ENCODE peak calls at places on chromosomes 2 and 18, in six cellular contexts. S, L, K, M, W and J are unnamed samples.

GRCh38 chr2:45904931-45905642 is 253.6 kb downstream of the PRKCE start:
- DNase-seq in K (no peak), W (no peak), L (no peak), M (no peak), S (no peak), J (no peak)

GRCh38 chr2:159071190-159071915 is 102.9 kb downstream of the TANC1 start:
- DNase-seq in M (no peak), L (no peak), S (no peak), K (no peak), W (no peak), J (no peak)

GRCh38 chr18:57697434-57697833 is 75.8 kb upstream of the NARS1 start:
- DNase-seq in K (no peak), M (no peak), L (no peak), S (no peak), W (no peak), J (no peak)

GRCh38 chr2:226483745-226484619 is 315.6 kb downstream of the IRS1 start:
- DNase-seq in L (peak; percentile 67), M (no peak), W (peak; percentile 51), S (no peak), K (no peak), J (peak; percentile 69)

GRCh38 chr2:152542995-152543481 is 174.2 kb downstream of the PRPF40A start:
- DNase-seq in W (no peak), K (no peak), M (no peak), L (peak; percentile 94), S (peak; percentile 41), J (peak; percentile 58)

GRCh38 chr2:65432227-65433190 is at the start of gene SPRED2:
- DNase-seq in M (no peak), W (peak; percentile 84), K (peak; percentile 80), S (peak; percentile 95), L (peak; percentile 96), J (peak; percentile 85)

GRCh38 chr2:191950132-191950885 is 103.4 kb upstream of the CAVIN2 start:
- DNase-seq in M (no peak), S (no peak), W (no peak), L (peak; percentile 6), K (peak; percentile 17), J (no peak)

GRCh38 chr18:51235011-51235789 is 37.7 kb upstream of the MEX3C start:
- DNase-seq in K (no peak), M (no peak), L (no peak), S (no peak), W (no peak), J (no peak)

GRCh38 chr2:28419705-28420270 is 27.1 kb downstream of the FOSL2 start:
- DNase-seq in W (no peak), K (no peak), M (no peak), S (no peak), L (no peak), J (no peak)

GRCh38 chr18:59665057-59666007 is 31.9 kb downstream of the CCBE1 start:
- DNase-seq in M (no peak), K (no peak), S (no peak), L (no peak), W (no peak), J (no peak)

GRCh38 chr2:29367986-29368677 is 252.9 kb downstream of the CLIP4 start:
- DNase-seq in S (no peak), M (no peak), L (no peak), W (no peak), K (no peak), J (no peak)

GRCh38 chr2:37783545-37783944 is 112.1 kb upstream of the CDC42EP3 start:
- DNase-seq in K (no peak), W (no peak), L (no peak), M (no peak), S (no peak), J (no peak)

GRCh38 chr18:395481-396250 is 104.8 kb downstream of the COLEC12 start:
- DNase-seq in W (no peak), L (no peak), M (no peak), S (no peak), K (no peak), J (no peak)

GRCh38 chr2:239942090-239942489 is 83.1 kb downstream of the NDUFA10 start:
- DNase-seq in S (no peak), W (no peak), M (no peak), K (no peak), L (no peak), J (no peak)

GRCh38 chr2:37786854-37787253 is 115.4 kb upstream of the CDC42EP3 start:
- DNase-seq in K (no peak), L (peak; percentile 70), M (no peak), S (no peak), W (no peak), J (no peak)

DNA sequence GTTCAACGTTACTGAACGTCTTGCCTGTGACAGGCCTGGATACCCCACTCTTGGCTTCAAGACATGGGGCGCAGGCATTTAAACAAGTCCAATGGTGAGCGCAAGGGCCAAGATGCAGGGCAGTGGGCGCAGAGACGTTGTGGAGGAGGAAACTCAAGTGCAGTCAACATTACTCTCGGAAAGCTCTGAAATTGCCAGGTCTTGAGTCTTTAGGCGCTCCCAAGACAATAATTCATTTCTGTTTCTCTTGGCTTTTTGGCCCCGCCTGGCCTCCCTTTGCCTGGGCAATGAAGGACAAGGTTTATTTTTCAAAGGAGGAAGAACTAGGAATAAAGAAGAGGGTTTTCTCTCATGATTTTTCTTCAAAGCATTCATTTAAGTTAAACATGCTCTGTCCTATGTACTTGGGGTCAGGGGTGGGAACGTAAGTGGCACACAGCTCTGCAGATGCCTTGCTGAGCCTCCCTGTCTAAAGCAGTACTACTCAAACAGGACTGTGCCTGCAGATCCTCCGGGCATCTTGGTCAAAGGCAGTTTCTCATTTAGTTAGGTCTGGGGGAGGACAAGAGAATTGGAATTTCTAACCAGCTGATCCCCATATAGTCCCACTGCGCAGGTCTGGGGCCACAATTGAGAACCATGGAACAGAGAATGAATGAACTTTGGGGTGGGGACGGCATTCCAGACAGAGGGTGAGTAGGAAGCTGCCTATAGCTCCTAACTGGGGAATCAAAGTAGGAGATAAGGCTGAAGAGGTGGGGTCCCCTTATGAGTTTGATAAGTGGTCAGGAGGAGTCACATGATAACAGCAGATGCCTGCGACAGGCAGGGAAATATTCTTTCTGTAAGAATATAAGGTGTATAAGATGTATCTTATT is 13.1 kb upstream of the TMEM214 start:
- DNase-seq in L (no peak), W (no peak), K (peak; percentile 72), M (no peak), S (no peak), J (no peak)
- TF ChIP-seq ZNF274 in L (no peak), W (no peak), K (no peak), M (no peak), S (no peak), J (no peak)

DNA sequence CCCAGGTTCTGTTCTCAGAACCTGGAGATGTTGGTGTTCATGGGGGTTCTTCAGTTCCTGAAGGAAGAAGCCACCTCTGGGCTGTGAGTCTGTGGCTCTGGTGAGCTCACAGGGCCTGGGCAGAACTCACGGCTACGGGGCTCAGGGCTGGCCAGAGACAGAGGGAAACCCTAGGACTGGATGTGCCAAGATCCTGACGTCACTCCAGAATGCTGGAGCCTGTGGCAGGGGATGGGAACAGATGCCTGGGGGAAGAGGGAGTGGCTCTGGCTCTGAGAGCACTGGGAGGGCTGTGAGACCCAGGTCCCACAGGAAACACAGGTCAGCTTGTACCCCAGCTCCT is at the start of gene OTOF:
- DNase-seq in W (no peak), K (no peak), S (no peak), L (no peak), M (no peak), J (no peak)
- TF ChIP-seq ZNF274 in W (no peak), K (no peak), S (no peak), L (no peak), M (no peak), J (no peak)

DNA sequence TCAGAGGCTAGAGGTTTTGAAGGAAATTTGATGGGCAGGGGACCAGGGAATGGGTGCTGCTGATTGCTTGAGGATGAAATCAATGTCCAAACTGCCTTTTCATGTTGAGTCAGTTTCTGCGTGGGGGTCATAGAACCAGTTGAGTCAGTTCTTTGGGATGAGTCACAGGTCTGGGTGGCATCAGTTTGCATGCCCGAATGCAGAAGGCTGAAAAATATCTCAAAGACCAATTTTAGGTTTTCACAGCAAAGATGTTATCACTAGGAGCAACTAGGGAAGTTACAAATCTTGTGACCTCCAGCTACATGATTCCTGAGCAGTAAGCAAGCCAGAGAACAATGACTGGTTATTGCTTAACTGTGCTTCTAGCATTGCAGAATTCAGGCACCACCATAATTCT is 1135.1 kb upstream of the CRIM1 start:
- DNase-seq in K (no peak), S (no peak), M (no peak), L (no peak), W (no peak), J (no peak)
- TF ChIP-seq ZNF274 in K (no peak), S (no peak), M (no peak), L (no peak), W (no peak), J (no peak)

GRCh38 chr18:38718365-38718901 is 1152.8 kb upstream of the CELF4 start:
- DNase-seq in M (no peak), W (no peak), L (no peak), S (no peak), K (no peak), J (no peak)
- TF ChIP-seq ZNF274 in M (no peak), W (no peak), L (no peak), S (no peak), K (no peak), J (no peak)

GRCh38 chr2:194603429-194603828 is 1053.6 kb upstream of the SLC39A10 start:
- DNase-seq in L (no peak), W (no peak), M (no peak), S (no peak), K (no peak), J (no peak)

DNA sequence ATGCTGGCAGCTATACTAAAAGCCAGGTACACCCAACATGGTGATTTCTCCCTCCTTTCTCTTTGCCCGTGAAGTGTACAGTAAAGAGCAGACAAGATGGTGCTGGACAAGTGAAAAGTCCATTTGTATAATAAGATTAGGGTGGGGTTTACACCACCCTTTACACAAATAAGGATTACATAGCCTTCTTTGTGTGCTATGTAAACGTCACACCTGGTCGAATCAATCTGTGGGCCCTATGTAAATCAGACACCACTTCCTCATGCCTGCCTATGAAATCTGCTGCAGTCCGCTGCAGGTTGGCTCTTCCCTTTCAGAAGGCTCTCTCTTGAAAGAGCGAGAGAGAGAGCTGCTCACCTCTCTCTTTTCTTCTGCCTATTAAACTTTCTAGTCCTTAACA is 1054.3 kb upstream of the SLC39A10 start:
- DNase-seq in M (no peak), S (no peak), L (peak; percentile 2), K (no peak), W (no peak), J (no peak)
- TF ChIP-seq ZNF274 in M (no peak), S (no peak), L (no peak), K (no peak), W (no peak), J (no peak)

GRCh38 chr18:3157086-3157485 is 62.7 kb downstream of the MYOM1 start:
- DNase-seq in W (no peak), S (no peak), K (no peak), L (no peak), M (no peak), J (no peak)

GRCh38 chr18:3159830-3160229 is 59.9 kb downstream of the MYOM1 start:
- DNase-seq in S (no peak), M (no peak), W (no peak), L (no peak), K (no peak), J (no peak)

GRCh38 chr18:3163968-3164367 is 55.8 kb downstream of the MYOM1 start:
- DNase-seq in K (no peak), L (no peak), W (no peak), S (no peak), M (no peak), J (no peak)

GRCh38 chr18:3164381-3164780 is 55.4 kb downstream of the MYOM1 start:
- DNase-seq in L (no peak), K (no peak), W (no peak), S (no peak), M (no peak), J (no peak)

GRCh38 chr18:3162181-3162580 is 57.6 kb downstream of the MYOM1 start:
- DNase-seq in L (no peak), M (no peak), W (no peak), K (no peak), S (no peak), J (no peak)
- TF ChIP-seq ZNF274 in L (no peak), M (no peak), W (no peak), K (no peak), S (no peak), J (no peak)